ENCODE peak calls at places on chromosomes 16 and 17, in five cellular contexts. One of them, this sample, is unnamed. For H3K36me3 and H3K4me1, the result is how much of the 10 kb centered on the place peaks cover.

GRCh38 chr17:29019475-29020181 is 13.8 kb upstream of the SEZ6 start:
- DNase-seq in heart right ventricle: no peak
- DNase-seq in keratinocyte: no peak
- DNase-seq in fibroblast of lung: no peak
- DNase-seq in astrocyte: no peak
- DNase-seq in this sample: no peak

GRCh38 chr17:44922746-44923470 is 7.6 kb upstream of the GFAP start:
- DNase-seq in heart right ventricle: no peak
- DNase-seq in keratinocyte: no peak
- DNase-seq in fibroblast of lung: no peak
- DNase-seq in astrocyte: no peak
- DNase-seq in this sample: peak

GRCh38 chr17:45170976-45171337 is 9.3 kb downstream of the HEXIM2 start:
- DNase-seq in heart right ventricle: peak
- DNase-seq in keratinocyte: peak
- DNase-seq in fibroblast of lung: peak
- DNase-seq in astrocyte: peak
- DNase-seq in this sample: peak

GRCh38 chr16:8251727-8252126 is 338.6 kb downstream of the TMEM114 start:
- DNase-seq in heart right ventricle: no peak
- DNase-seq in keratinocyte: no peak
- DNase-seq in fibroblast of lung: no peak
- DNase-seq in astrocyte: no peak
- DNase-seq in this sample: no peak

GRCh38 chr17:21573961-21574610 is 118.2 kb upstream of the KCNJ18 start:
- DNase-seq in heart right ventricle: peak
- DNase-seq in keratinocyte: no peak
- DNase-seq in fibroblast of lung: peak
- DNase-seq in astrocyte: no peak
- DNase-seq in this sample: peak

GRCh38 chr17:73410586-73411329 is 99.0 kb upstream of the CDC42EP4 start:
- DNase-seq in heart right ventricle: peak
- DNase-seq in keratinocyte: no peak
- DNase-seq in fibroblast of lung: no peak
- DNase-seq in astrocyte: no peak
- DNase-seq in this sample: no peak

GRCh38 chr16:10971560-10971961 is 27.2 kb downstream of the CLEC16A start:
- DNase-seq in heart right ventricle: peak
- DNase-seq in keratinocyte: peak
- DNase-seq in fibroblast of lung: peak
- DNase-seq in astrocyte: peak
- DNase-seq in this sample: peak

GRCh38 chr16:17346774-17347569 is 123.8 kb downstream of the XYLT1 start:
- DNase-seq in heart right ventricle: no peak
- DNase-seq in keratinocyte: no peak
- DNase-seq in fibroblast of lung: no peak
- DNase-seq in astrocyte: no peak
- DNase-seq in this sample: no peak

GRCh38 chr16:84999200-84999599 is 12.1 kb downstream of the ZDHHC7 start:
- DNase-seq in heart right ventricle: no peak
- DNase-seq in keratinocyte: no peak
- DNase-seq in fibroblast of lung: no peak
- DNase-seq in astrocyte: peak
- DNase-seq in this sample: no peak

GRCh38 chr17:76193616-76194015 is 46.7 kb downstream of the RNF157 start:
- DNase-seq in heart right ventricle: no peak
- DNase-seq in keratinocyte: no peak
- DNase-seq in fibroblast of lung: no peak
- DNase-seq in astrocyte: no peak
- DNase-seq in this sample: no peak

GRCh38 chr16:86011532-86011931 is 112.6 kb downstream of the IRF8 start:
- DNase-seq in heart right ventricle: no peak
- DNase-seq in keratinocyte: no peak
- DNase-seq in fibroblast of lung: no peak
- DNase-seq in astrocyte: no peak
- DNase-seq in this sample: no peak

GRCh38 chr17:44293509-44294226 is 14.7 kb upstream of the RUNDC3A start:
- DNase-seq in heart right ventricle: no peak
- DNase-seq in keratinocyte: no peak
- DNase-seq in fibroblast of lung: no peak
- DNase-seq in astrocyte: no peak
- DNase-seq in this sample: no peak

GRCh38 chr17:78351449-78352006 is 8.3 kb downstream of the SOCS3 start:
- DNase-seq in heart right ventricle: peak
- DNase-seq in keratinocyte: peak
- DNase-seq in fibroblast of lung: peak
- DNase-seq in astrocyte: peak
- DNase-seq in this sample: peak

GRCh38 chr17:74055508-74056160 is 147.8 kb upstream of the RPL38 start:
- DNase-seq in heart right ventricle: no peak
- DNase-seq in keratinocyte: no peak
- DNase-seq in fibroblast of lung: no peak
- DNase-seq in astrocyte: no peak
- DNase-seq in this sample: no peak

GRCh38 chr17:59632398-59632797 is 12.7 kb downstream of the CLTC start:
- DNase-seq in heart right ventricle: no peak
- DNase-seq in keratinocyte: no peak
- DNase-seq in fibroblast of lung: no peak
- DNase-seq in astrocyte: no peak
- DNase-seq in this sample: no peak

GRCh38 chr16:28298511-28298878 is 6.2 kb downstream of the SBK1 start:
- DNase-seq in heart right ventricle: no peak
- DNase-seq in keratinocyte: no peak
- DNase-seq in fibroblast of lung: no peak
- DNase-seq in astrocyte: no peak
- DNase-seq in this sample: no peak

GRCh38 chr17:64016974-64017373 is 3.5 kb downstream of the ICAM2 start:
- DNase-seq in heart right ventricle: no peak
- DNase-seq in keratinocyte: no peak
- DNase-seq in fibroblast of lung: no peak
- DNase-seq in astrocyte: no peak
- DNase-seq in this sample: no peak

GRCh38 chr17:64019486-64020067 is 856 bp downstream of the ICAM2 start:
- DNase-seq in heart right ventricle: no peak
- DNase-seq in keratinocyte: no peak
- DNase-seq in fibroblast of lung: no peak
- DNase-seq in astrocyte: no peak
- DNase-seq in this sample: no peak

GRCh38 chr17:64015447-64015846 is 5.0 kb downstream of the ICAM2 start:
- DNase-seq in heart right ventricle: no peak
- DNase-seq in keratinocyte: no peak
- DNase-seq in fibroblast of lung: no peak
- DNase-seq in astrocyte: no peak
- DNase-seq in this sample: no peak

GRCh38 chr17:64016248-64016784 is 4.1 kb downstream of the ICAM2 start:
- DNase-seq in heart right ventricle: no peak
- DNase-seq in keratinocyte: no peak
- DNase-seq in fibroblast of lung: no peak
- DNase-seq in astrocyte: no peak
- DNase-seq in this sample: no peak

GRCh38 chr17:64017381-64017980 is 3.0 kb downstream of the ICAM2 start:
- DNase-seq in heart right ventricle: no peak
- DNase-seq in keratinocyte: no peak
- DNase-seq in fibroblast of lung: no peak
- DNase-seq in astrocyte: no peak
- DNase-seq in this sample: no peak
- TF ChIP-seq CTCF in heart right ventricle: peak
- TF ChIP-seq CTCF in keratinocyte: peak
- TF ChIP-seq CTCF in fibroblast of lung: peak
- TF ChIP-seq CTCF in astrocyte: no peak
- TF ChIP-seq CTCF in this sample: peak

DNA sequence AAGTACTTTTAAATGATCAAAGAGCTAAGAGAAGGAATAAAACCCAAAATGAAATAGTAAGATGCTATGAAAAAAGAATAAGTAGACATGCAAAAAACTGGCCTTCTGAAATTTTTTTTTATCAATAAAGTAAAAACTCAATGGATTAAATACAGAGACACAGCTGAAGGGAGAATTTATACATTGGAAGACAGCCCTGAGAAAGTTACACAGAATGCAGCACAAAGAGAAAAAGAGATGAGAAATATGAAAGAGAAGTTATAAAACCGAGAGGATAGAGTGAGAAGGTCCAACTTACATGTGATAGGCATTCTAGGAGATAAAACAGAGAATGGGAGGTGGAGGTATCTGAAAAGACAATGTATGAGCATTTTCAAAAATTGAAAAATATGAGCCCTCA is 57.0 kb downstream of the MARF1 start:
- DNase-seq in heart right ventricle: no peak
- DNase-seq in keratinocyte: no peak
- DNase-seq in fibroblast of lung: no peak
- DNase-seq in astrocyte: no peak
- DNase-seq in this sample: no peak
- H3K36me3 ChIP-seq in heart right ventricle: half or more
- H3K36me3 ChIP-seq in keratinocyte: under half
- H3K36me3 ChIP-seq in fibroblast of lung: under half
- H3K36me3 ChIP-seq in astrocyte: under half
- H3K36me3 ChIP-seq in this sample: half or more

GRCh38 chr16:9713151-9713550 is 469.1 kb downstream of the GRIN2A start:
- DNase-seq in heart right ventricle: no peak
- DNase-seq in keratinocyte: no peak
- DNase-seq in fibroblast of lung: no peak
- DNase-seq in astrocyte: no peak
- DNase-seq in this sample: no peak
- H3K4me1 ChIP-seq in heart right ventricle: under half
- H3K4me1 ChIP-seq in keratinocyte: under half
- H3K4me1 ChIP-seq in fibroblast of lung: under half
- H3K4me1 ChIP-seq in astrocyte: under half
- H3K4me1 ChIP-seq in this sample: under half

DNA sequence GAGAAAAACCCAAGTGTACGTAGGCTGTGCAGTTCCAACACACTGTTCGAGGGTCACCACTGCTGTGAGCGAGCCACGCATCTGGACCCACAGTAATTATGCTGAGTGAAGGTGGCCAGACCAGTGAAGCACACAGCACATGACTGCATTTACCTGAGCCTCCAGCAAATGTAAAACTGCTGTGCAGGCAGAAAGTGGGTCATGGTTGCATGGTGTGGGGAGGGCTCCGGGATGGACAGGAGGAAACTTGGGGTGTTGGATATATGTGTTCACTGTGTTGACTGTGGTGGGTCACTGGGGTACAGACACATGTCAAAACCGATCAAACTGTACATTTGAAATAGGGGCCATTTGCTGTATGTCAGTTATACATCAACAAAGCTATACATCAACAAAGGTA is 78.7 kb upstream of the METRNL start:
- DNase-seq in heart right ventricle: no peak
- DNase-seq in keratinocyte: no peak
- DNase-seq in fibroblast of lung: no peak
- DNase-seq in astrocyte: no peak
- DNase-seq in this sample: no peak
- TF ChIP-seq CTCF in heart right ventricle: no peak
- TF ChIP-seq CTCF in keratinocyte: no peak
- TF ChIP-seq CTCF in fibroblast of lung: no peak
- TF ChIP-seq CTCF in astrocyte: no peak
- TF ChIP-seq CTCF in this sample: no peak

GRCh38 chr16:72093448-72094265 is at the start of the genes DHX38 and TXNL4B:
- DNase-seq in heart right ventricle: peak
- DNase-seq in keratinocyte: peak
- DNase-seq in fibroblast of lung: peak
- DNase-seq in astrocyte: peak
- DNase-seq in this sample: peak
- H3K36me3 ChIP-seq in heart right ventricle: half or more
- H3K36me3 ChIP-seq in keratinocyte: under half
- H3K36me3 ChIP-seq in fibroblast of lung: under half
- H3K36me3 ChIP-seq in astrocyte: under half
- H3K36me3 ChIP-seq in this sample: under half

DNA sequence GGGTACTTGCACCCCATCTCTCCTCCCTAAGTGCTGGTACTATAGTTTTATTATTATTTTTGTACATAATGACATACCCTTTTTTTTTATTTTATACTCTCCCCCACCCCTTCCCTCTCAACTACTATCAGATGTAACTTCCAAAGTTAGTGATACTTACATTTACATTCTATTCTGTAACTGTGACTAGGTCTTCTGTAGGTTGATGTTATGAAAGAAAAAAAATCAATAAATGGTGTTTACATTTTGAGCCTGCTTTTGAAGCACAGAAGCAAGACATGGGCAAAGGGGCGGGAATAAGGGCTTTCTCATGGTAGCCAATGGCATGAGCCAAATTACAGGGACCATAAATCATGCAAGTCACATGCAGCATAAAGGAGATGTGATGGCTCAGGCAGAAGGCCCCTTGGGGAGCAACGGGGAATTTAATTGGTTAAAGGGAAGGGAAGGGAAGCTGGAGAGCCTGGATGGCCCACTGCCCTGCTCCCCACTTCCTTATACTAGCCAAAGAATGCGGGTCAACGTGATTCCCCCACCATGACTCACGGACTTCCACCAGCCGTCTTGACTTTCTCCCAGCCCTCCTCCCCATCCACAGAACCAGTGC is 2.4 kb upstream of the ACSF2 start:
- DNase-seq in heart right ventricle: no peak
- DNase-seq in keratinocyte: peak
- DNase-seq in fibroblast of lung: peak
- DNase-seq in astrocyte: peak
- DNase-seq in this sample: peak
- H3K4me1 ChIP-seq in heart right ventricle: under half
- H3K4me1 ChIP-seq in keratinocyte: half or more
- H3K4me1 ChIP-seq in fibroblast of lung: under half
- H3K4me1 ChIP-seq in astrocyte: under half
- H3K4me1 ChIP-seq in this sample: under half

GRCh38 chr17:81466564-81467472 is 45.8 kb downstream of the ACTG1 start:
- DNase-seq in heart right ventricle: no peak
- DNase-seq in keratinocyte: no peak
- DNase-seq in fibroblast of lung: no peak
- DNase-seq in astrocyte: no peak
- DNase-seq in this sample: no peak
- TF ChIP-seq CTCF in heart right ventricle: no peak
- TF ChIP-seq CTCF in keratinocyte: no peak
- TF ChIP-seq CTCF in fibroblast of lung: no peak
- TF ChIP-seq CTCF in astrocyte: no peak
- TF ChIP-seq CTCF in this sample: no peak

DNA sequence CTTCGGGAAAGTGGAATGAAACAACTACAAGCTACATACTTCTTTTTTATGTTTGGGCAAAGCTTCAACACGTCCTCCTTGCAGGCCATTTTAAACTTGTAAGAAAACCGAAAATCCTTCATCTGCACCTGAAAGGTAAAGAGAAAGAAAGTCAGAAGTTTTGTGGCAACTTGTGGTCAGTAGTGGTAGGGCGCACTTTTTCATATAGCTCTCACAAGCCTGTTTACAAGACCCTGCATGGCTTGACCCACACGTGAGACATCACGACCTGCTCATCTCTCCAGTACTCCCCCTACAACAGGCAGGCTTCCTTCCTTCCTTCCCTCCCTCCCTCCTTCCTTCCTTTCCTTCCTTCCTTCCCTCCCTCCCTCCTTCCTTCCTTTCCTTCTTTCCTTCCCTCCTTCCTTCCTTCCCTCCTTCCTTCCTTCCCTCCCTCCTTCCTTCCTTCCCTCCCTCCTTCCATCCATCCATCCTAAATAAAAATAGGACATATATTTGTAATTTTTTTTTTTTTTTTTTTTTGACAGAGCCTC is 48.7 kb upstream of the CLEC18B start:
- DNase-seq in heart right ventricle: no peak
- DNase-seq in keratinocyte: no peak
- DNase-seq in fibroblast of lung: no peak
- DNase-seq in astrocyte: no peak
- DNase-seq in this sample: no peak
- H3K36me3 ChIP-seq in heart right ventricle: half or more
- H3K36me3 ChIP-seq in keratinocyte: under half
- H3K36me3 ChIP-seq in fibroblast of lung: under half
- H3K36me3 ChIP-seq in astrocyte: half or more
- H3K36me3 ChIP-seq in this sample: half or more

This sample was measured in tibial artery.